ENCODE peak calls at places on chromosomes 6 and 20, in five cellular contexts. One of them, this sample, is unnamed.
A peak's percentile ranks its signal among the peaks of the same experiment; 100 is the strongest.

GRCh38 chr6:145274083-145274482 is 461.2 kb downstream of the EPM2A start:
- DNase-seq in AG09309: no peak
- DNase-seq in heart right ventricle: no peak
- DNase-seq in AG04450: no peak
- DNase-seq in A549: no peak
- DNase-seq in this sample: no peak

GRCh38 chr20:32645134-32645533 is 28.6 kb downstream of the C20orf203 start:
- DNase-seq in AG04450: no peak
- DNase-seq in heart right ventricle: no peak
- DNase-seq in A549: no peak
- DNase-seq in AG09309: no peak
- DNase-seq in this sample: no peak

GRCh38 chr6:135025775-135026174 is 28.8 kb downstream of the HBS1L start:
- DNase-seq in AG04450: no peak
- DNase-seq in heart right ventricle: no peak
- DNase-seq in AG09309: no peak
- DNase-seq in A549: no peak
- DNase-seq in this sample: no peak

GRCh38 chr6:82861121-82861520 is 204.5 kb downstream of the UBE3D start:
- DNase-seq in heart right ventricle: no peak
- DNase-seq in AG04450: no peak
- DNase-seq in A549: no peak
- DNase-seq in AG09309: no peak
- DNase-seq in this sample: no peak

GRCh38 chr6:126919947-126920346 is 198.5 kb upstream of the RSPO3 start:
- DNase-seq in A549: no peak
- DNase-seq in heart right ventricle: no peak
- DNase-seq in AG09309: peak; percentile 86
- DNase-seq in AG04450: peak; percentile 90
- DNase-seq in this sample: no peak

GRCh38 chr6:7528565-7528964 is 12.9 kb upstream of the DSP start:
- DNase-seq in AG04450: no peak
- DNase-seq in A549: no peak
- DNase-seq in AG09309: peak; percentile 85
- DNase-seq in heart right ventricle: no peak
- DNase-seq in this sample: no peak

GRCh38 chr6:31304683-31305082 is 32.8 kb upstream of the HLA-C start:
- DNase-seq in A549: no peak
- DNase-seq in heart right ventricle: no peak
- DNase-seq in AG04450: no peak
- DNase-seq in AG09309: no peak
- DNase-seq in this sample: no peak

GRCh38 chr6:115708850-115709249 is 351.8 kb downstream of the FRK start:
- DNase-seq in heart right ventricle: no peak
- DNase-seq in AG09309: no peak
- DNase-seq in AG04450: no peak
- DNase-seq in A549: no peak
- DNase-seq in this sample: no peak

GRCh38 chr6:44183783-44184182 is 25.2 kb downstream of the CAPN11 start:
- DNase-seq in AG04450: no peak
- DNase-seq in heart right ventricle: no peak
- DNase-seq in AG09309: no peak
- DNase-seq in A549: no peak
- DNase-seq in this sample: peak; percentile 17

GRCh38 chr6:14582731-14583130 is 465.2 kb downstream of the CD83 start:
- DNase-seq in A549: no peak
- DNase-seq in AG04450: no peak
- DNase-seq in AG09309: no peak
- DNase-seq in heart right ventricle: no peak
- DNase-seq in this sample: no peak

GRCh38 chr6:14589192-14589591 is 471.6 kb downstream of the CD83 start:
- DNase-seq in heart right ventricle: no peak
- DNase-seq in AG09309: no peak
- DNase-seq in A549: no peak
- DNase-seq in AG04450: no peak
- DNase-seq in this sample: no peak

GRCh38 chr6:14578994-14579393 is 461.4 kb downstream of the CD83 start:
- DNase-seq in AG04450: no peak
- DNase-seq in heart right ventricle: no peak
- DNase-seq in A549: no peak
- DNase-seq in AG09309: no peak
- DNase-seq in this sample: no peak

GRCh38 chr6:14585689-14586088 is 468.1 kb downstream of the CD83 start:
- DNase-seq in AG09309: no peak
- DNase-seq in A549: no peak
- DNase-seq in heart right ventricle: no peak
- DNase-seq in AG04450: no peak
- DNase-seq in this sample: no peak

GRCh38 chr6:14584450-14584849 is 466.9 kb downstream of the CD83 start:
- DNase-seq in heart right ventricle: no peak
- DNase-seq in AG09309: no peak
- DNase-seq in AG04450: no peak
- DNase-seq in A549: peak; percentile 3
- DNase-seq in this sample: no peak
- TF ChIP-seq CTCF in heart right ventricle: peak; percentile 32
- TF ChIP-seq CTCF in AG09309: peak; percentile 25
- TF ChIP-seq CTCF in AG04450: peak; percentile 14
- TF ChIP-seq CTCF in A549: no peak
- TF ChIP-seq CTCF in this sample: no peak

GRCh38 chr6:156410649-156411048 is 366.5 kb upstream of the ARID1B start:
- DNase-seq in AG09309: no peak
- DNase-seq in A549: no peak
- DNase-seq in AG04450: no peak
- DNase-seq in heart right ventricle: no peak
- DNase-seq in this sample: no peak
- TF ChIP-seq CTCF in AG09309: peak; percentile 4
- TF ChIP-seq CTCF in A549: no peak
- TF ChIP-seq CTCF in AG04450: peak; percentile 37
- TF ChIP-seq CTCF in heart right ventricle: no peak
- TF ChIP-seq CTCF in this sample: no peak

DNA sequence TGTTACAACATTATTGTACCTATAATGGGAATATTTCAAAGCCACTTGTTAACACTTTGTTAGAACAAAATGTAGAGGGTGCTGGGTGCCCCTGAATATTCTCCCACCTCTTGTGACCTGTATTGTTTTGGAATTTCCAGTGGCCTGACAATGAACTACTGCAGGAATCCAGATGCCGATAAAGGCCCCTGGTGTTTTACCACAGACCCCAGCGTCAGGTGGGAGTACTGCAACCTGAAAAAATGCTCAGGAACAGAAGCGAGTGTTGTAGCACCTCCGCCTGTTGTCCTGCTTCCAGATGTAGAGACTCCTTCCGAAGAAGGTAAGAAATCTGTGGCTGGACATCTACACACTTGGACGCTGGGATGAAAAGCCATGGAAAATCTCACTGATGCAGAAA is 28.9 kb downstream of the PLG start:
- DNase-seq in A549: peak; percentile 3
- DNase-seq in AG04450: no peak
- DNase-seq in AG09309: no peak
- DNase-seq in heart right ventricle: no peak
- DNase-seq in this sample: no peak
- TF ChIP-seq CTCF in A549: no peak
- TF ChIP-seq CTCF in AG04450: no peak
- TF ChIP-seq CTCF in AG09309: peak; percentile 2
- TF ChIP-seq CTCF in heart right ventricle: no peak
- TF ChIP-seq CTCF in this sample: no peak

GRCh38 chr6:99434702-99435530 is 9.8 kb upstream of the PNISR start:
- DNase-seq in AG09309: no peak
- DNase-seq in AG04450: no peak
- DNase-seq in heart right ventricle: no peak
- DNase-seq in A549: peak; percentile 19
- DNase-seq in this sample: no peak
- TF ChIP-seq CTCF in AG09309: peak; percentile 45
- TF ChIP-seq CTCF in AG04450: peak; percentile 66
- TF ChIP-seq CTCF in heart right ventricle: peak; percentile 68
- TF ChIP-seq CTCF in A549: peak; percentile 40
- TF ChIP-seq CTCF in this sample: peak; percentile 68

GRCh38 chr20:15842872-15843271 is 730.4 kb downstream of the KIF16B start:
- DNase-seq in AG09309: no peak
- DNase-seq in heart right ventricle: no peak
- DNase-seq in AG04450: no peak
- DNase-seq in A549: no peak
- DNase-seq in this sample: no peak
- TF ChIP-seq CTCF in AG09309: no peak
- TF ChIP-seq CTCF in heart right ventricle: no peak
- TF ChIP-seq CTCF in AG04450: no peak
- TF ChIP-seq CTCF in A549: no peak
- TF ChIP-seq CTCF in this sample: no peak

This sample was measured in lower lobe of right lung.